ENCODE peak calls at places on chromosomes 16 and 17, in ten cellular contexts. C, V, X, O, I, W, D, Q, E and N are unnamed samples.

GRCh38 chr16:14527411-14528044 is 102.5 kb downstream of the PARN start:
- DNase-seq in C (no peak), V (no peak), X (no peak), O (no peak), I (no peak), W (peak; percentile 39), D (peak; percentile 27), Q (no peak), E (no peak), N (no peak)

GRCh38 chr17:4530799-4531730 is 24.1 kb downstream of the MYBBP1A start:
- DNase-seq in C (no peak), V (no peak), X (no peak), O (no peak), I (no peak), W (no peak), D (no peak), Q (no peak), E (no peak), N (no peak)

GRCh38 chr17:77616243-77616731 is 342.2 kb upstream of the TNRC6C start:
- DNase-seq in C (no peak), V (no peak), X (peak; percentile 21), O (no peak), I (peak; percentile 67), W (peak; percentile 81), D (no peak), Q (no peak), E (no peak), N (no peak)

GRCh38 chr17:48351916-48352332 is 78.1 kb downstream of the SKAP1 start:
- DNase-seq in C (no peak), V (no peak), X (no peak), O (no peak), I (peak; percentile 74), W (peak; percentile 52), D (no peak), Q (no peak), E (no peak), N (no peak)

GRCh38 chr17:50837286-50837979 is 2.0 kb downstream of the WFIKKN2 start:
- DNase-seq in C (no peak), V (no peak), X (no peak), O (no peak), I (no peak), W (no peak), D (no peak), Q (no peak), E (no peak), N (no peak)

GRCh38 chr16:81926036-81926435 is 85.2 kb downstream of the SDR42E1 start:
- DNase-seq in C (no peak), V (no peak), X (no peak), O (no peak), I (no peak), W (no peak), D (no peak), Q (no peak), E (no peak), N (no peak)

GRCh38 chr17:50180066-50180465 is 14.3 kb downstream of the SGCA start:
- DNase-seq in C (no peak), V (no peak), X (no peak), O (no peak), I (no peak), W (no peak), D (no peak), Q (no peak), E (no peak), N (no peak)

GRCh38 chr16:48330847-48331204 is 54.4 kb downstream of the SIAH1 start:
- DNase-seq in C (no peak), V (no peak), X (no peak), O (no peak), I (no peak), W (no peak), D (no peak), Q (no peak), E (no peak), N (no peak)

GRCh38 chr17:61157246-61157887 is 242.3 kb upstream of the TBX2 start:
- DNase-seq in C (no peak), V (no peak), X (no peak), O (peak; percentile 10), I (peak; percentile 60), W (peak; percentile 67), D (no peak), Q (no peak), E (no peak), N (no peak)

GRCh38 chr17:19773534-19773933 is 25.4 kb upstream of the ALDH3A1 start:
- DNase-seq in C (no peak), V (no peak), X (no peak), O (no peak), I (no peak), W (no peak), D (no peak), Q (no peak), E (no peak), N (no peak)

GRCh38 chr17:60410001-60410400 is 12.3 kb upstream of the CHCT1 start:
- DNase-seq in C (no peak), V (no peak), X (no peak), O (no peak), I (no peak), W (no peak), D (no peak), Q (no peak), E (no peak), N (no peak)

GRCh38 chr17:44555056-44555455 is 2.2 kb upstream of the FZD2 start:
- DNase-seq in C (no peak), V (no peak), X (no peak), O (no peak), I (peak; percentile 71), W (no peak), D (no peak), Q (no peak), E (no peak), N (no peak)

GRCh38 chr16:81505011-81505660 is 60.5 kb downstream of the CMIP start:
- DNase-seq in C (no peak), V (no peak), X (no peak), O (peak; percentile 53), I (no peak), W (peak; percentile 73), D (no peak), Q (no peak), E (no peak), N (no peak)

GRCh38 chr16:66058181-66058580 is 308.3 kb upstream of the CDH5 start:
- DNase-seq in C (no peak), V (no peak), X (no peak), O (no peak), I (no peak), W (no peak), D (no peak), Q (no peak), E (no peak), N (no peak)

GRCh38 chr17:71409712-71410111 is 711.1 kb upstream of the SOX9 start:
- DNase-seq in C (no peak), V (no peak), X (no peak), O (no peak), I (peak; percentile 88), W (peak; percentile 41), D (no peak), Q (no peak), E (no peak), N (no peak)

GRCh38 chr16:73020409-73020884 is 27.5 kb downstream of the ZFHX3 start:
- DNase-seq in C (no peak), V (peak; percentile 95), X (no peak), O (no peak), I (peak; percentile 95), W (peak; percentile 90), D (peak; percentile 67), Q (no peak), E (no peak), N (no peak)

GRCh38 chr16:610513-611381 is 20.0 kb upstream of the WFIKKN1 start:
- DNase-seq in C (peak; percentile 72), V (peak; percentile 79), X (peak; percentile 82), O (no peak), I (no peak), W (no peak), D (no peak), Q (peak; percentile 43), E (peak; percentile 69), N (peak; percentile 61)

GRCh38 chr17:34542700-34543336 is 36.6 kb upstream of the TMEM132E start:
- DNase-seq in C (no peak), V (peak; percentile 21), X (peak; percentile 68), O (peak; percentile 67), I (peak; percentile 32), W (peak; percentile 30), D (peak; percentile 20), Q (peak; percentile 42), E (peak; percentile 49), N (peak; percentile 47)

GRCh38 chr16:67199011-67199807 is at the start of gene ELMO3:
- DNase-seq in C (peak; percentile 63), V (peak; percentile 76), X (no peak), O (peak; percentile 52), I (no peak), W (no peak), D (peak; percentile 65), Q (no peak), E (no peak), N (no peak)

GRCh38 chr17:40352779-40353394 is 11.7 kb downstream of the GJD3 start:
- DNase-seq in C (no peak), V (no peak), X (no peak), O (no peak), I (no peak), W (peak; percentile 48), D (no peak), Q (no peak), E (no peak), N (no peak)

GRCh38 chr16:20647736-20648135 is 49.7 kb downstream of the ACSM1 start:
- DNase-seq in C (no peak), V (no peak), X (no peak), O (no peak), I (no peak), W (no peak), D (no peak), Q (no peak), E (no peak), N (no peak)

GRCh38 chr16:70478169-70478568 is 23.8 kb downstream of the FCSK start:
- DNase-seq in C (no peak), V (no peak), X (no peak), O (no peak), I (no peak), W (no peak), D (no peak), Q (no peak), E (no peak), N (no peak)

GRCh38 chr16:29995911-29996772 is at the start of gene INO80E:
- DNase-seq in C (peak; percentile 99), V (peak; percentile 98), X (peak; percentile 100), O (peak; percentile 98), I (peak; percentile 97), W (peak; percentile 97), D (peak; percentile 98), Q (peak; percentile 99), E (peak; percentile 100), N (peak; percentile 99)

GRCh38 chr17:16923097-16923903 is 48.6 kb downstream of the TNFRSF13B start:
- DNase-seq in C (no peak), V (peak; percentile 86), X (no peak), O (no peak), I (no peak), W (no peak), D (no peak), Q (no peak), E (peak; percentile 0), N (no peak)

GRCh38 chr16:65829076-65829475 is 537.4 kb upstream of the CDH5 start:
- DNase-seq in C (no peak), V (no peak), X (no peak), O (no peak), I (no peak), W (no peak), D (no peak), Q (no peak), E (no peak), N (no peak)

GRCh38 chr17:17147821-17148220 is 58.3 kb downstream of the PLD6 start:
- DNase-seq in C (no peak), V (no peak), X (no peak), O (no peak), I (no peak), W (no peak), D (no peak), Q (no peak), E (no peak), N (no peak)

GRCh38 chr16:84593825-84594724 is 23.8 kb downstream of the COTL1 start:
- DNase-seq in C (peak; percentile 55), V (no peak), X (peak; percentile 85), O (no peak), I (no peak), W (no peak), D (peak; percentile 65), Q (peak; percentile 73), E (peak; percentile 70), N (peak; percentile 86)

GRCh38 chr16:84819644-84820304 is at the start of gene CRISPLD2:
- DNase-seq in C (peak; percentile 91), V (peak; percentile 84), X (peak; percentile 93), O (peak; percentile 100), I (peak; percentile 95), W (peak; percentile 83), D (peak; percentile 93), Q (peak; percentile 77), E (peak; percentile 87), N (peak; percentile 87)